ENCODE peak calls at places on chromosome 11, in seven cellular contexts. P is AG10803; N is lower leg skin; E is NCI-H1048; O is SW480; V is stimulated activated CD4-positive, alpha-beta T cell treated with anti-CD3 and anti-CD28 coated beads, Interleukin-1b, Interleukin-23, amount 100 ng/mL, for 48 hours; M is mucosa of gallbladder. H is an unnamed sample.

GRCh38 chr11:45805305-45806071 is 539 bp downstream of the SLC35C1 start:
- DNase-seq in P (peak), M (no peak), V (no peak), N (peak), O (peak), E (no peak), H (peak)

GRCh38 chr11:47854667-47855066 is 6.5 kb upstream of the NUP160 start:
- DNase-seq in M (no peak), N (no peak), E (no peak), O (no peak), V (no peak), P (no peak), H (no peak)

GRCh38 chr11:65915101-65915820 is 3.6 kb downstream of the C11orf68 start:
- DNase-seq in P (no peak), M (no peak), V (no peak), E (no peak), N (no peak), O (no peak), H (peak)

GRCh38 chr11:61145228-61146005 is 15.8 kb downstream of the VPS37C start:
- DNase-seq in N (no peak), E (no peak), P (no peak), M (no peak), O (no peak), V (no peak), H (no peak)

GRCh38 chr11:71197096-71197495 is 55.3 kb downstream of the SHANK2 start:
- DNase-seq in V (no peak), E (no peak), O (no peak), P (no peak), N (no peak), M (no peak), H (no peak)

GRCh38 chr11:34564807-34565241 is 51.2 kb upstream of the ELF5 start:
- DNase-seq in V (no peak), E (no peak), M (no peak), N (peak), P (no peak), O (peak), H (no peak)

GRCh38 chr11:62124186-62125113 is 639 bp downstream of the INCENP start:
- DNase-seq in N (no peak), P (peak), O (peak), V (peak), E (no peak), M (no peak), H (peak)

GRCh38 chr11:23112987-23113886 is 253.0 kb upstream of the CCDC179 start:
- DNase-seq in E (no peak), V (no peak), N (no peak), M (peak), P (peak), O (peak), H (peak)

GRCh38 chr11:73783483-73784020 is 4.1 kb upstream of the MRPL48 start:
- DNase-seq in O (peak), E (no peak), N (no peak), V (no peak), P (no peak), M (no peak), H (no peak)

GRCh38 chr11:29087404-29087803 is 929.4 kb downstream of the KCNA4 start:
- DNase-seq in P (no peak), O (no peak), E (no peak), N (no peak), M (no peak), V (no peak), H (no peak)

GRCh38 chr11:87529486-87529885 is 491.8 kb downstream of the TMEM135 start:
- DNase-seq in P (peak), E (no peak), N (no peak), O (no peak), M (no peak), V (no peak), H (no peak)

GRCh38 chr11:75240381-75241035 is at the start of gene TPBGL:
- DNase-seq in P (no peak), V (no peak), E (no peak), O (no peak), N (peak), M (no peak), H (no peak)

GRCh38 chr11:72959998-72960731 is 146.0 kb downstream of the ATG16L2 start:
- DNase-seq in V (no peak), O (no peak), P (no peak), E (no peak), N (no peak), M (no peak), H (no peak)

GRCh38 chr11:10758959-10759358 is 7.9 kb downstream of the CTR9 start:
- DNase-seq in N (no peak), V (no peak), M (no peak), P (no peak), O (peak), E (no peak), H (no peak)

GRCh38 chr11:11978792-11979486 is 29.5 kb downstream of the DKK3 start:
- DNase-seq in O (peak), N (peak), P (peak), V (no peak), E (no peak), M (peak), H (peak)

GRCh38 chr11:91776660-91777059 is 448.0 kb upstream of the FAT3 start:
- DNase-seq in N (no peak), P (no peak), O (no peak), E (no peak), V (no peak), M (no peak), H (no peak)

GRCh38 chr11:106986261-106986660 is 32.0 kb downstream of the GUCY1A2 start:
- DNase-seq in V (no peak), P (peak), O (no peak), M (no peak), E (no peak), N (no peak), H (no peak)

GRCh38 chr11:125297346-125297910 is 132.9 kb downstream of the PKNOX2 start:
- DNase-seq in V (no peak), N (no peak), O (no peak), M (no peak), E (no peak), P (no peak), H (no peak)

GRCh38 chr11:71499125-71499524 is 27.9 kb upstream of the KRTAP5-7 start:
- DNase-seq in P (peak), O (no peak), V (no peak), M (no peak), E (no peak), N (peak), H (peak)

GRCh38 chr11:43830928-43831440 is 49.6 kb upstream of the ALKBH3 start:
- DNase-seq in O (peak), V (peak), N (no peak), P (peak), E (no peak), M (no peak), H (peak)

GRCh38 chr11:36500315-36500721 is 9.8 kb downstream of the TRAF6 start:
- DNase-seq in P (peak), V (no peak), M (peak), N (no peak), O (peak), E (no peak), H (peak)

GRCh38 chr11:15189646-15190365 is 75.1 kb downstream of the INSC start:
- DNase-seq in M (no peak), N (no peak), E (no peak), V (no peak), O (no peak), P (peak), H (no peak)

GRCh38 chr11:69380451-69380901 is 86.5 kb downstream of the MYEOV start:
- DNase-seq in E (no peak), O (no peak), N (peak), P (no peak), M (no peak), V (no peak), H (no peak)

GRCh38 chr11:77127969-77128691 is at the start of gene MYO7A:
- DNase-seq in E (no peak), M (peak), P (no peak), N (no peak), V (no peak), O (no peak), H (peak)

GRCh38 chr11:3810951-3811350 is 2.6 kb downstream of the PGAP2 start:
- DNase-seq in M (no peak), E (no peak), N (no peak), P (no peak), V (no peak), O (no peak), H (peak)

GRCh38 chr11:57459112-57460016 is 964 bp upstream of the RTN4RL2 start:
- DNase-seq in E (no peak), M (no peak), O (peak), P (no peak), V (peak), N (no peak), H (no peak)

GRCh38 chr11:45933846-45934579 is 11.6 kb downstream of the LARGE2 start:
- DNase-seq in N (no peak), M (no peak), E (no peak), V (no peak), P (no peak), O (no peak), H (no peak)

GRCh38 chr11:103927535-103927934 is 108.9 kb upstream of the DDI1 start:
- DNase-seq in E (no peak), N (no peak), V (no peak), O (no peak), M (no peak), P (peak), H (no peak)

GRCh38 chr11:57792060-57792541 is 30.5 kb downstream of the CTNND1 start:
- DNase-seq in N (peak), O (no peak), V (peak), E (no peak), P (peak), M (peak), H (no peak)

GRCh38 chr11:59000007-59000406 is 60.7 kb downstream of the GLYATL1 start:
- DNase-seq in M (no peak), O (no peak), V (no peak), E (no peak), N (no peak), P (no peak), H (no peak)

GRCh38 chr11:131633978-131634377 is 263.6 kb downstream of the NTM start:
- DNase-seq in E (no peak), V (no peak), M (no peak), P (peak), N (no peak), O (no peak), H (no peak)

GRCh38 chr11:126886085-126886484 is 114.5 kb downstream of the KIRREL3 start:
- DNase-seq in M (no peak), V (no peak), O (no peak), N (no peak), P (no peak), E (no peak), H (no peak)

GRCh38 chr11:124763156-124763947 is 1.3 kb upstream of the ESAM start:
- DNase-seq in O (peak), V (peak), E (peak), M (peak), P (peak), N (peak), H (peak)

GRCh38 chr11:130718118-130718517 is 198.2 kb downstream of the SNX19 start:
- DNase-seq in N (no peak), P (no peak), M (no peak), E (no peak), O (no peak), V (no peak), H (no peak)

GRCh38 chr11:116913000-116913399 is 75.6 kb upstream of the APOA1 start:
- DNase-seq in O (no peak), M (no peak), V (no peak), P (peak), E (no peak), N (no peak), H (no peak)

GRCh38 chr11:60868682-60869450 is 1.5 kb downstream of the ZP1 start:
- DNase-seq in E (no peak), N (peak), V (no peak), M (no peak), O (no peak), P (no peak), H (no peak)

GRCh38 chr11:46363455-46363920 is 16.2 kb downstream of the DGKZ start:
- DNase-seq in N (no peak), V (no peak), M (no peak), P (peak), O (peak), E (no peak), H (peak)